ENCODE peak calls at places on chromosomes 4 and X, in five cellular contexts. C is GM12878, U is HCT116, A is H1, K is HepG2. G is an unnamed sample.

GRCh38 chr4:71520308-71520707 is 181.5 kb downstream of the SLC4A4 start:
- DNase-seq in A (no peak), K (no peak), U (no peak), C (no peak), G (no peak)

GRCh38 chr4:19438228-19438627 is 813.5 kb upstream of the SLIT2 start:
- DNase-seq in K (no peak), U (no peak), A (no peak), C (no peak), G (no peak)

GRCh38 chr4:99763635-99764101 is 53.0 kb upstream of the DAPP1 start:
- DNase-seq in C (no peak), U (peak), A (no peak), K (no peak), G (no peak)

GRCh38 chr4:7510066-7510465 is 75.3 kb upstream of the PSAPL1 start:
- DNase-seq in K (no peak), A (no peak), U (no peak), C (no peak), G (no peak)

GRCh38 chrX:42803320-42803719 is 25.4 kb upstream of the PPP1R2C start:
- DNase-seq in A (no peak), C (no peak), K (no peak), U (no peak), G (no peak)

GRCh38 chrX:111624169-111624568 is 56.8 kb upstream of the ALG13 start:
- DNase-seq in U (no peak), K (no peak), A (no peak), C (no peak), G (no peak)

GRCh38 chr4:6050551-6050950 is 32.3 kb upstream of the C4orf50 start:
- DNase-seq in U (no peak), A (no peak), C (no peak), K (no peak), G (no peak)

GRCh38 chrX:44344194-44344593 is 722 bp upstream of the EFHC2 start:
- DNase-seq in C (no peak), A (no peak), K (no peak), U (no peak), G (no peak)

GRCh38 chrX:3550160-3550765 is 163.2 kb downstream of the PRKX start:
- DNase-seq in U (no peak), C (no peak), A (peak), K (no peak), G (no peak)

GRCh38 chr4:48755287-48755686 is 24.8 kb downstream of the FRYL start:
- DNase-seq in K (no peak), U (no peak), C (no peak), A (no peak), G (no peak)

GRCh38 chr4:40963912-40964478 is 214.2 kb downstream of the NSUN7 start:
- DNase-seq in K (no peak), U (no peak), C (no peak), A (no peak), G (no peak)

GRCh38 chr4:112523008-112523440 is 7.0 kb upstream of the NEUROG2 start:
- DNase-seq in C (no peak), K (no peak), A (peak), U (no peak), G (no peak)

DNA sequence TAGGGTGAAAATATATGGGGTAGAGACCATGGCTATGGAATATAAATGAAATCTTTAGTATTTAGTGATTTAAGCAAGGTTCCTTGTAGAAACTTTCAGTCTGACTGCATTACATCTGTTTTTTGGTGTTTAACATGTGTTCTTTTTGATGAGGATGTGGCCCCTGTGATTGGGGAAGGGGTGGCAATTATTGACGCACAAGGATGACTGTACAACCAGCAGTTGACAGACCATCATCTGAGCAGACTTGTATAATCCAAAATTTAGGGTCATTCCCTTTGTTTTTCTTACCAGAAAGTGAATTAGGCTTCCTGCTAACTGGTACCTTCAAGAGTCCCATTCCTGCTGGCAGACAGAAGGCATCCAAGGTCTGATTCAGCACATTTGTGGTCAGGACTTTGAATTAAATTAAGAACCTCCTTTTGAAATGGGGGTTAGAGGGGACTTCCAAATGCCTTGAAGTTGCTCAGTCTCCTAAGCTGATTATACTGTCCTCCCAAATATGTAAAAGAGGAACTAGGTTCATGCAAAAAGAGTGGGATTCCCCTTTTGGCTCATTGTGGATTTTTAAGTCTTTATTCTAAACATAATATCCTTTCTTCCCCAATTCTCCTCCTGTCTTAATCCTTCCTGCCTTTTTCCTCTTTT is 112.4 kb upstream of the CXCL13 start:
- DNase-seq in U (no peak), A (no peak), C (peak), K (no peak), G (no peak)
- H3K27ac ChIP-seq in U (no peak), A (no peak), C (peak), K (no peak), G (no peak)

GRCh38 chrX:80808160-80808735 is 1.4 kb downstream of the BRWD3 start:
- DNase-seq in A (peak), K (peak), U (peak), C (peak), G (peak)
- TF ChIP-seq POLR2AphosphoS5 in A (no peak), K (peak), U (peak), C (no peak), G (no peak)

GRCh38 chr4:143441678-143442077 is 71.8 kb upstream of the SMARCA5 start:
- DNase-seq in U (no peak), A (no peak), C (no peak), K (no peak), G (no peak)
- TF ChIP-seq CTCF in U (peak), A (no peak), C (no peak), K (no peak), G (no peak)

GRCh38 chr4:72875138-72875537 is 194.4 kb downstream of the COX18 start:
- DNase-seq in A (no peak), U (no peak), K (no peak), C (no peak), G (no peak)

GRCh38 chr4:72876946-72877345 is 192.6 kb downstream of the COX18 start:
- DNase-seq in K (no peak), U (no peak), C (no peak), A (no peak), G (no peak)

DNA sequence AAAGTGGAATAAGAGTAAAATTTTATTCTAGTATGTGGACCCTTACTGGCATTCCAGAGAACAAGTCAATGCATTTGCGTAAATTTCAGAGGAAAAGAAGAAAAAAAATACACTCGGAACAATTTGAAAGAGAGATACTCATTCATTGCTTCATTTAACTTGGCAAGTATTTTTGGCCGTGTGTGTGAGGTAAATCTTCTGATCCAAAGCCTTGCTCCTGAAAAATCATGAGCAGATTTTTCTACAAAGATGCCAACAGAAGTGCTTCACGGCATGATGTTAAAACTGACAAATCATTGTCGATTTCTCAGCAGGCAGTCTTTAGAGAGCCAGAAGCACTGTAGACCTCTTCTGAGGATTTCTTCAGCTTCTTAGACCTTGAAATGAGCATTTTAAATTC is 194.0 kb downstream of the COX18 start:
- DNase-seq in A (no peak), C (no peak), K (no peak), U (no peak), G (no peak)
- H3K27ac ChIP-seq in A (no peak), C (no peak), K (no peak), U (no peak), G (no peak)

DNA sequence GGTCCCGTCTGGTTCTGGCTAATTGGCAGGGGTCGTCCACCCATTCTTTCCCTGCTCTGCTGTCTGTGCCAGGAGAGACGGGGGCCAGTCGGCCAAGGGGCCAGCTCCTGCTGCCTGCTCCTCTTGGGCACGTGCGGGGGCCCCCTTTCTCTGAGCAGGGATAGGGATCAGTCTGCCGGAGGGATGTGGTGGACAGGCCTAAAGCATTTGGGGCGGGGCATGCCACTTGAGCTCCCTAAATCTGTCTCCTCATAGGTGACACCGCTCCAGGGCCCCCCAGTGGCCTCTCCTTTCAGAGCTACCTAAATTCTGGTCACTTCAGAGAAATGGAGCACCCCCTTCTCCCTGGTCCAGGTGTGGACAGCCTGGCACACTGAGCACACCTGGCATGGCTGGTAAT is 4.2 kb upstream of the MSANTD1 start:
- DNase-seq in K (no peak), U (no peak), A (no peak), C (no peak), G (no peak)
- TF ChIP-seq POLR2AphosphoS5 in K (no peak), U (no peak), A (no peak), C (no peak), G (no peak)

GRCh38 chrX:11787564-11787963 is 29.5 kb downstream of the MSL3 start:
- DNase-seq in U (peak), K (peak), A (peak), C (no peak), G (no peak)
- TF ChIP-seq CTCF in U (peak), K (peak), A (peak), C (peak), G (no peak)

G was measured in breast epithelium.